ENCODE peak calls at places on chromosomes 11 and 22, in four cellular contexts. One of them, this sample, is unnamed.

GRCh38 chr22:30609260-30610185 is 2.5 kb downstream of the TCN2 start:
- DNase-seq in kidney: no peak
- DNase-seq in GM23338: peak
- DNase-seq in cardiac fibroblast: peak
- DNase-seq in this sample: no peak

GRCh38 chr11:44376423-44376822 is 66.5 kb upstream of the ALX4 start:
- DNase-seq in cardiac fibroblast: no peak
- DNase-seq in kidney: no peak
- DNase-seq in GM23338: no peak
- DNase-seq in this sample: no peak

GRCh38 chr11:1076061-1076665 is 1.5 kb downstream of the MUC2 start:
- DNase-seq in kidney: peak
- DNase-seq in cardiac fibroblast: no peak
- DNase-seq in GM23338: no peak
- DNase-seq in this sample: no peak

GRCh38 chr11:12914401-12914912 is 94.7 kb upstream of the RASSF10 start:
- DNase-seq in cardiac fibroblast: peak
- DNase-seq in GM23338: peak
- DNase-seq in kidney: peak
- DNase-seq in this sample: no peak

GRCh38 chr11:111081021-111081511 is 164.5 kb upstream of the POU2AF2 start:
- DNase-seq in kidney: no peak
- DNase-seq in GM23338: no peak
- DNase-seq in cardiac fibroblast: peak
- DNase-seq in this sample: no peak

GRCh38 chr11:1475841-1476240 is 10.7 kb downstream of the MOB2 start:
- DNase-seq in cardiac fibroblast: no peak
- DNase-seq in GM23338: no peak
- DNase-seq in kidney: no peak
- DNase-seq in this sample: no peak

GRCh38 chr11:71342951-71343827 is 90.8 kb upstream of the SHANK2 start:
- DNase-seq in cardiac fibroblast: peak
- DNase-seq in kidney: peak
- DNase-seq in GM23338: peak
- DNase-seq in this sample: peak

GRCh38 chr11:119777940-119778339 is 48.9 kb upstream of the NECTIN1 start:
- DNase-seq in cardiac fibroblast: no peak
- DNase-seq in GM23338: no peak
- DNase-seq in kidney: peak
- DNase-seq in this sample: no peak

GRCh38 chr11:117876341-117877119 is at the start of gene FXYD6:
- DNase-seq in GM23338: peak
- DNase-seq in cardiac fibroblast: peak
- DNase-seq in kidney: peak
- DNase-seq in this sample: peak

GRCh38 chr11:71215372-71215965 is 36.9 kb downstream of the SHANK2 start:
- DNase-seq in kidney: peak
- DNase-seq in cardiac fibroblast: no peak
- DNase-seq in GM23338: no peak
- DNase-seq in this sample: no peak

GRCh38 chr11:99271527-99271926 is 250.8 kb downstream of the CNTN5 start:
- DNase-seq in cardiac fibroblast: no peak
- DNase-seq in kidney: no peak
- DNase-seq in GM23338: peak
- DNase-seq in this sample: no peak

DNA sequence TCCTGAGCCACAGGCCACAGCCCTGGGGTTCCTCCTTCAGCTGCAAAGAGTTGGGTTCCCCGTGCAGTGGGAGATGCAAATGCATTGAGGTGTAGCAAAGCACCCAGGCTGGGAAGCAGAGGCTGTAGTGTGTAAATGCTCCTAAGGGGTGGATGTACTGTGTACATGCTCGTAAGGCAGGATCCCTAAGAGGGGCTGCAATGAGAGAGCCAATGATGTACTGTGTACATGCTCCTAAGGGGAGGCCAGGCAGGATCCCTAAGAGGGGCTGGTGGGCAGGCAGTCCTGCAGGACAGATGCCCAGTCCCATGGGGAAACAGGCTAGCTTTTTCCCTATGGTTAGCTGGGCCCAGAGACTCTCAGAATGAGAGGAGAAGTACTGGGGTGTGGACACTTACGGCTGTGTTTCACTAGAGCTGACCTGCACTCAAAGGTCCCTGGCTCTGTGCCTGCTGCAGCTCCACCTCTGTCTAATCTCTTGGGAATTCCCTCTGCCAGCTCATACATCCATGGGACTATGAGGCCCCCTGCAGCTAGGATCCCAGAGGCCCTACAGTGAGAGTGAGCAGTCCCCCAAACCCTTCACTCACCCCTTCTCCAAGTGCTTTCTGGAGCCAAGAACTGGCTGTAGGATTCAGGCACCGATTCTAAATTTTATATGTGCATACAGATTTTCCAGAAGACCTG is 261.9 kb upstream of the LUZP2 start:
- DNase-seq in kidney: peak
- DNase-seq in cardiac fibroblast: peak
- DNase-seq in GM23338: peak
- DNase-seq in this sample: no peak
- TF ChIP-seq CTCF in kidney: no peak
- TF ChIP-seq CTCF in cardiac fibroblast: no peak
- TF ChIP-seq CTCF in GM23338: peak
- TF ChIP-seq CTCF in this sample: no peak

GRCh38 chr11:46381836-46382643 is 571 bp downstream of the MDK start:
- DNase-seq in kidney: peak
- DNase-seq in cardiac fibroblast: peak
- DNase-seq in GM23338: peak
- DNase-seq in this sample: no peak

GRCh38 chr11:46385169-46386004 is 3.9 kb downstream of the MDK start:
- DNase-seq in kidney: peak
- DNase-seq in GM23338: no peak
- DNase-seq in cardiac fibroblast: no peak
- DNase-seq in this sample: no peak

GRCh38 chr11:46383974-46384701 is 2.7 kb downstream of the MDK start:
- DNase-seq in cardiac fibroblast: no peak
- DNase-seq in GM23338: no peak
- DNase-seq in kidney: peak
- DNase-seq in this sample: no peak

GRCh38 chr11:46382644-46383403 is 1.4 kb downstream of the MDK start:
- DNase-seq in GM23338: peak
- DNase-seq in kidney: no peak
- DNase-seq in cardiac fibroblast: peak
- DNase-seq in this sample: no peak

DNA sequence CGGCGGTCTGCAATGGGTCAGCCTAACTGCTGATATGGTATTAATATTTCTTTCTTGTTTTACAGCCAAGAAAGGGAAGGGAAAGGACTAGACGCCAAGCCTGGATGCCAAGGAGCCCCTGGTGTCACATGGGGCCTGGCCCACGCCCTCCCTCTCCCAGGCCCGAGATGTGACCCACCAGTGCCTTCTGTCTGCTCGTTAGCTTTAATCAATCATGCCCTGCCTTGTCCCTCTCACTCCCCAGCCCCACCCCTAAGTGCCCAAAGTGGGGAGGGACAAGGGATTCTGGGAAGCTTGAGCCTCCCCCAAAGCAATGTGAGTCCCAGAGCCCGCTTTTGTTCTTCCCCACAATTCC is 1.9 kb downstream of the MDK start:
- DNase-seq in cardiac fibroblast: no peak
- DNase-seq in kidney: no peak
- DNase-seq in GM23338: no peak
- DNase-seq in this sample: no peak
- TF ChIP-seq CTCF in cardiac fibroblast: no peak
- TF ChIP-seq CTCF in kidney: no peak
- TF ChIP-seq CTCF in GM23338: no peak
- TF ChIP-seq CTCF in this sample: no peak

GRCh38 chr11:86594746-86595145 is 77.7 kb downstream of the ME3 start:
- DNase-seq in cardiac fibroblast: no peak
- DNase-seq in kidney: no peak
- DNase-seq in GM23338: peak
- DNase-seq in this sample: no peak
- TF ChIP-seq CTCF in cardiac fibroblast: no peak
- TF ChIP-seq CTCF in kidney: no peak
- TF ChIP-seq CTCF in GM23338: no peak
- TF ChIP-seq CTCF in this sample: no peak

GRCh38 chr22:39012525-39013516 is 1.2 kb upstream of the APOBEC3C start:
- DNase-seq in kidney: no peak
- DNase-seq in cardiac fibroblast: no peak
- DNase-seq in GM23338: no peak
- DNase-seq in this sample: no peak

GRCh38 chr22:39016592-39016991 is 2.5 kb downstream of the APOBEC3C start:
- DNase-seq in cardiac fibroblast: no peak
- DNase-seq in kidney: no peak
- DNase-seq in GM23338: no peak
- DNase-seq in this sample: no peak

GRCh38 chr22:39017596-39018365 is 3.1 kb upstream of the APOBEC3D start:
- DNase-seq in cardiac fibroblast: no peak
- DNase-seq in kidney: no peak
- DNase-seq in GM23338: peak
- DNase-seq in this sample: no peak

GRCh38 chr22:39010946-39011625 is 3.0 kb upstream of the APOBEC3C start:
- DNase-seq in GM23338: no peak
- DNase-seq in cardiac fibroblast: no peak
- DNase-seq in kidney: no peak
- DNase-seq in this sample: no peak

DNA sequence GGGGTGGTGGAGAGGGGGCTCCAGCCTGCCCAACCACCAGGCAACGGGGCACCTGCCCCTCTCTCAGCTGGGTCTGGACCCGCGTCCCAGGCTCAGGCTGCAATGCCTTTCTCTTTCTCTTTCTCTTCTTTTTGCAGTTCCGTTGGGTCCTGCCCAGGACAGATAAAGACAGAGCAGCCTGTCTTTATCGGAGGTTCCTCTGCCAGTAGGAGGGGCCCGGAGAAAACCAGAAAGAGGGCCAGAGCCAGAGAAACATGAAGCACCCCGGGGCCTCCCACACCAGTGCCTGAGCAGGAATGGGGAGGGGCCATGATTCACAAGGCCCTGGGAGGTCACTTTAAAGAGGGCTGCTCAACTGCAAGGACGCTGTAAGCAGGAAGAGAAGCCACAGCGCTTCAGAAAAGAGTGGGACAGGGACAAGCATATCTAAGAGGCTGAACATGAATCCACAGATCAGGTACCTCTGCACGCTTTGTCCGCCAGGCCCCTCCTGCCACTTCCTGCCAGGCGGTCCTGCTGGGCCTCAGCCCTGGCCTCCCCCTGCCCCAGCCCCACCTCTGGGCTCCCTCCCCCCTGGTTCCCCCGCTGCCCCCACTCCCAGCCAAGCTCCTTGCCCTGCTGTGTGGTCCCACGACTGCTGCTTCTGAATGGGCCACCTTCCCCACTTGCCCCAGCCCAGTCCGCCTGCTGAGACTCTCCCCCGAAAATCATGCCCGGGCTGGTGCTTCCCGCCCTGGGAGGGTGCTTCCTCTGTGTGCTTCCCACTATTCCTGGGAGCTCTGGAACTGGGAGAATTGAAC is at the start of gene APOBEC3C:
- DNase-seq in kidney: peak
- DNase-seq in cardiac fibroblast: peak
- DNase-seq in GM23338: peak
- DNase-seq in this sample: peak
- TF ChIP-seq CTCF in kidney: no peak
- TF ChIP-seq CTCF in cardiac fibroblast: no peak
- TF ChIP-seq CTCF in GM23338: peak
- TF ChIP-seq CTCF in this sample: no peak

DNA sequence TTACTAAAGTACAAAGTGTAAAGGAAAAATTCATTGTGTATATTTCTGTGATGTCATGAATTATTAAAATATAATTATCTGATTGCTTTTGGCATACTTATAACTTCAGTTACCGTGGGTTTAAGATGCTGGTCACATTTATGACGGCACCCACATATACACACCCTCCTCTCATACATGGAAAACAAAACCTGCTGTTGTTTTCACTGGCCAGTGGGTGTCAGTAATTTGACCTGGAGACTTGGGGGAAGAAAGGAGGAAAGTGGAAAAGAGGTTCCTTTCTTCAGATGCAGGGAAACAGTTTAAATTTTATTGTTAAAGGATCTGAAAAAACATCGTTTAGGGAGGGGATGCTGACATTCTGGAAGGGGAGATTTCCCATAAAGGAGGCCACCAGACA is 742 bp upstream of the BBOX1 start:
- DNase-seq in GM23338: peak
- DNase-seq in kidney: no peak
- DNase-seq in cardiac fibroblast: no peak
- DNase-seq in this sample: no peak
- TF ChIP-seq CTCF in GM23338: peak
- TF ChIP-seq CTCF in kidney: no peak
- TF ChIP-seq CTCF in cardiac fibroblast: no peak
- TF ChIP-seq CTCF in this sample: no peak

GRCh38 chr11:102879801-102880200 is 5.0 kb upstream of the MMP12 start:
- DNase-seq in cardiac fibroblast: no peak
- DNase-seq in GM23338: no peak
- DNase-seq in kidney: no peak
- DNase-seq in this sample: no peak
- TF ChIP-seq CTCF in cardiac fibroblast: no peak
- TF ChIP-seq CTCF in GM23338: no peak
- TF ChIP-seq CTCF in kidney: no peak
- TF ChIP-seq CTCF in this sample: no peak

GRCh38 chr22:35548762-35549106 is 8.1 kb downstream of the RASD2 start:
- DNase-seq in cardiac fibroblast: no peak
- DNase-seq in GM23338: no peak
- DNase-seq in kidney: no peak
- DNase-seq in this sample: no peak
- TF ChIP-seq CTCF in cardiac fibroblast: no peak
- TF ChIP-seq CTCF in GM23338: no peak
- TF ChIP-seq CTCF in kidney: no peak
- TF ChIP-seq CTCF in this sample: no peak

DNA sequence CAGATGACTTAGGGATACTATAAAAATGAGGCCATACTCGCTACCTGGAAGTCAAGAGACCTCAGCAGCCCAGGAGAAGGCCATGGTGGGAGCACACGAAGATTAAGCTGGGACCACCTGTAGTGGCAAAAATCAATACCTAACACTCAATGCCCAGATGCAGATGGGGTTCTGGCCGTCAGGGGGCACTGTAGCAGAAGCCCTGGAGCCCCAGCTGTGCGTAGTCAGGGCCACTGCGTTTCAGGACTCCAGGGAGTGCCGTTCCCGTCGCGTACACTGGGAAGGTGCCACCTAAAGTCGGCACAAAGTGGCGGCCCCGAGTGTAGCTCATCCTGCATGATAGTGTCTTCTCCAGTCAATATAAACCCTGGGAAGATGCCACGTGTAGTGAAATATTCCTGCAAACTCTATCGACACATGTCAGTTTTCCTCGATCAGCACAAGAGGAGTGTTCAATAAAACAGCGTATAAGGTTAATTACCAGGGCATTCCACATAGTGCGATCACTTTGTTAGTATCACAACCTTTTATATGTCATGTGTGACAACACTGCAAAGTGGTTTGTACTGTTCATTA is 123.7 kb upstream of the NTM start:
- DNase-seq in cardiac fibroblast: no peak
- DNase-seq in GM23338: peak
- DNase-seq in kidney: no peak
- DNase-seq in this sample: no peak
- TF ChIP-seq CTCF in cardiac fibroblast: peak
- TF ChIP-seq CTCF in GM23338: peak
- TF ChIP-seq CTCF in kidney: peak
- TF ChIP-seq CTCF in this sample: no peak

GRCh38 chr22:36384766-36385400 is 2.9 kb downstream of the MYH9 start:
- DNase-seq in GM23338: peak
- DNase-seq in kidney: no peak
- DNase-seq in cardiac fibroblast: peak
- DNase-seq in this sample: no peak
- TF ChIP-seq CTCF in GM23338: no peak
- TF ChIP-seq CTCF in kidney: no peak
- TF ChIP-seq CTCF in cardiac fibroblast: peak
- TF ChIP-seq CTCF in this sample: no peak

This sample was measured in right lobe of liver.